ENCODE peak calls at places on chromosomes 13 and 19, in five cellular contexts. L, M, J, X and I are unnamed samples.

GRCh38 chr19:54576411-54576976 is 2.9 kb downstream of the LILRA2 start:
- DNase-seq in J (no peak), M (no peak), X (no peak), L (no peak), I (no peak)

GRCh38 chr13:33003458-33004019 is 12.7 kb upstream of the KL start:
- DNase-seq in X (no peak), L (no peak), J (no peak), M (no peak), I (no peak)

GRCh38 chr19:58387338-58388174 is 487 bp downstream of the RPS5 start:
- DNase-seq in L (no peak), J (no peak), X (no peak), M (no peak), I (no peak)

GRCh38 chr13:105231579-105231978 is 1303.9 kb downstream of the EFNB2 start:
- DNase-seq in J (no peak), M (no peak), L (no peak), X (no peak), I (no peak)

GRCh38 chr19:51185868-51186215 is 39.0 kb upstream of the CD33 start:
- DNase-seq in M (no peak), L (no peak), J (no peak), X (no peak), I (no peak)

GRCh38 chr19:8087876-8088275 is 35.3 kb downstream of the CCL25 start:
- DNase-seq in M (no peak), X (no peak), J (no peak), L (no peak), I (no peak)

GRCh38 chr19:16661480-16662034 is 618 bp downstream of the TMEM38A start:
- DNase-seq in J (peak; percentile 71), L (no peak), X (peak; percentile 1), M (no peak), I (no peak)

GRCh38 chr13:103009061-103009840 is 57.0 kb downstream of the SLC10A2 start:
- DNase-seq in J (no peak), L (no peak), X (no peak), M (no peak), I (no peak)

GRCh38 chr19:39083983-39084731 is at the start of gene ACP7:
- DNase-seq in J (no peak), X (no peak), L (no peak), M (peak; percentile 7), I (no peak)

GRCh38 chr13:95509521-95510315 is 42.8 kb upstream of the CLDN10 start:
- DNase-seq in L (no peak), X (no peak), J (no peak), M (peak; percentile 37), I (no peak)

GRCh38 chr13:91249370-91249769 is 98.1 kb upstream of the MIR17HG start:
- DNase-seq in J (no peak), L (no peak), X (no peak), M (no peak), I (no peak)

GRCh38 chr19:10142701-10143375 is 23.1 kb upstream of the EIF3G start:
- DNase-seq in X (peak; percentile 44), L (no peak), J (no peak), M (no peak), I (no peak)

GRCh38 chr13:29654807-29655547 is 59.5 kb upstream of the SLC7A1 start:
- DNase-seq in X (no peak), M (no peak), L (no peak), J (no peak), I (no peak)

GRCh38 chr19:55341191-55342043 is 1.7 kb downstream of the KMT5C start:
- DNase-seq in X (peak; percentile 42), L (no peak), M (no peak), J (peak; percentile 78), I (peak; percentile 51)

GRCh38 chr19:52901842-52902241 is 4.4 kb upstream of the ZNF320 start:
- DNase-seq in X (no peak), J (no peak), L (no peak), M (no peak), I (no peak)

GRCh38 chr13:25819856-25820530 is 231.8 kb downstream of the SHISA2 start:
- DNase-seq in M (no peak), X (no peak), L (no peak), J (no peak), I (no peak)

GRCh38 chr19:42421591-42422031 is 5.6 kb downstream of the LIPE start:
- DNase-seq in J (peak; percentile 51), L (no peak), X (no peak), M (no peak), I (no peak)

GRCh38 chr13:112606125-112607001 is 18.4 kb upstream of the TUBGCP3 start:
- DNase-seq in X (peak; percentile 74), J (peak; percentile 93), M (peak; percentile 69), L (peak; percentile 84), I (peak; percentile 88)

GRCh38 chr19:14434157-14434501 is 1.0 kb downstream of the PKN1 start:
- DNase-seq in M (no peak), L (no peak), X (no peak), J (no peak), I (no peak)

GRCh38 chr19:38142176-38143035 is 81.6 kb downstream of the DPF1 start:
- DNase-seq in J (peak; percentile 64), L (peak; percentile 70), X (peak; percentile 7), M (peak; percentile 42), I (peak; percentile 20)

GRCh38 chr13:23578411-23579071 is 8.3 kb downstream of the TNFRSF19 start:
- DNase-seq in J (peak; percentile 77), L (peak; percentile 58), X (peak; percentile 51), M (peak; percentile 37), I (peak; percentile 42)

GRCh38 chr13:103161476-103161875 is 95.3 kb upstream of the SLC10A2 start:
- DNase-seq in X (no peak), L (no peak), J (no peak), M (no peak), I (no peak)

GRCh38 chr13:29474991-29475390 is 120.5 kb downstream of the SLC7A1 start:
- DNase-seq in L (no peak), X (no peak), M (peak; percentile 56), J (no peak), I (no peak)

GRCh38 chr13:34867590-34867989 is 74.5 kb upstream of the NBEA start:
- DNase-seq in M (peak; percentile 24), J (no peak), L (no peak), X (no peak), I (no peak)

GRCh38 chr19:54160948-54161347 is 1.4 kb upstream of the LENG1 start:
- DNase-seq in J (no peak), M (no peak), X (no peak), L (no peak), I (no peak)

GRCh38 chr13:113106053-113106452 is 462 bp downstream of the F7 start:
- DNase-seq in X (no peak), M (no peak), J (no peak), L (no peak), I (no peak)